ENCODE peak calls at places on chromosomes 16 and 17, in six cellular contexts. G, R, M, Z, T and L are unnamed samples.

GRCh38 chr17:3771140-3771539 is 29.8 kb downstream of the ITGAE start:
- DNase-seq in T (no peak), Z (no peak), M (no peak), G (no peak), R (no peak), L (no peak)

GRCh38 chr16:424623-425081 is 797 bp upstream of the RAB11FIP3 start:
- DNase-seq in G (no peak), M (no peak), R (no peak), T (no peak), Z (peak; percentile 30), L (no peak)

GRCh38 chr16:12802661-12803060 is 1.0 kb downstream of the CPPED1 start:
- DNase-seq in M (no peak), Z (no peak), T (no peak), G (no peak), R (no peak), L (no peak)

GRCh38 chr17:16923097-16923903 is 48.6 kb downstream of the TNFRSF13B start:
- DNase-seq in T (peak; percentile 39), G (no peak), Z (no peak), M (no peak), R (no peak), L (no peak)

GRCh38 chr16:23182675-23183485 is at the start of gene SCNN1G:
- DNase-seq in G (peak; percentile 39), R (peak; percentile 27), M (no peak), Z (no peak), T (no peak), L (no peak)

GRCh38 chr16:21950782-21951521 is 2.2 kb upstream of the UQCRC2 start:
- DNase-seq in T (no peak), G (peak; percentile 12), R (peak; percentile 14), Z (no peak), M (no peak), L (peak; percentile 18)

GRCh38 chr16:28218109-28218508 is 6.3 kb upstream of the XPO6 start:
- DNase-seq in M (no peak), G (no peak), T (no peak), R (peak; percentile 40), Z (no peak), L (peak; percentile 51)

GRCh38 chr16:14490281-14490680 is 139.8 kb downstream of the PARN start:
- DNase-seq in G (no peak), R (no peak), T (no peak), Z (no peak), M (no peak), L (no peak)

GRCh38 chr16:66619534-66620418 is 15.3 kb downstream of the CMTM3 start:
- DNase-seq in R (no peak), M (no peak), Z (no peak), T (no peak), G (peak; percentile 77), L (peak; percentile 60)

GRCh38 chr16:47719713-47720112 is 258.6 kb downstream of the PHKB start:
- DNase-seq in R (no peak), G (no peak), M (no peak), Z (no peak), T (no peak), L (no peak)

GRCh38 chr16:77541131-77541530 is 106.3 kb upstream of the ADAMTS18 start:
- DNase-seq in T (no peak), Z (no peak), G (no peak), M (no peak), R (no peak), L (no peak)

GRCh38 chr17:36715951-36716350 is 114.6 kb downstream of the MRM1 start:
- DNase-seq in R (no peak), M (no peak), G (no peak), T (no peak), Z (no peak), L (no peak)

GRCh38 chr16:56775162-56775561 is 45.2 kb downstream of the NUP93 start:
- DNase-seq in G (no peak), Z (no peak), T (no peak), R (no peak), M (no peak), L (no peak)

GRCh38 chr17:7886227-7887037 is 2.2 kb upstream of the CHD3 start:
- DNase-seq in R (no peak), G (peak; percentile 51), Z (peak; percentile 26), M (no peak), T (no peak), L (peak; percentile 21)

GRCh38 chr17:38599398-38599856 is 6.3 kb downstream of the SRCIN1 start:
- DNase-seq in T (no peak), M (no peak), G (no peak), Z (no peak), R (no peak), L (no peak)

GRCh38 chr16:65319621-65320231 is 197.9 kb upstream of the CDH11 start:
- DNase-seq in Z (no peak), M (no peak), T (no peak), G (no peak), R (no peak), L (no peak)

GRCh38 chr17:50365649-50366393 is 7.2 kb downstream of the MRPL27 start:
- DNase-seq in Z (no peak), R (no peak), G (no peak), T (no peak), M (no peak), L (no peak)

GRCh38 chr16:58937661-58938060 is 203.5 kb upstream of the GOT2 start:
- DNase-seq in G (no peak), M (no peak), Z (no peak), T (no peak), R (no peak), L (no peak)

GRCh38 chr16:52435573-52435972 is 111.4 kb downstream of the TOX3 start:
- DNase-seq in R (no peak), G (no peak), Z (no peak), M (no peak), T (no peak), L (no peak)

GRCh38 chr16:48541108-48541786 is 68.7 kb downstream of the N4BP1 start:
- DNase-seq in Z (no peak), G (no peak), R (no peak), T (no peak), M (no peak), L (no peak)

GRCh38 chr17:40480501-40481003 is 20.9 kb downstream of the TNS4 start:
- DNase-seq in G (no peak), Z (no peak), T (no peak), M (no peak), R (no peak), L (no peak)

GRCh38 chr16:31365131-31365865 is 10.3 kb downstream of the ITGAX start:
- DNase-seq in T (peak; percentile 5), R (no peak), G (no peak), Z (no peak), M (no peak), L (no peak)

GRCh38 chr17:48637323-48638260 is 11.4 kb upstream of the HOXB9 start:
- DNase-seq in Z (no peak), G (no peak), T (no peak), R (no peak), M (no peak), L (no peak)

DNA sequence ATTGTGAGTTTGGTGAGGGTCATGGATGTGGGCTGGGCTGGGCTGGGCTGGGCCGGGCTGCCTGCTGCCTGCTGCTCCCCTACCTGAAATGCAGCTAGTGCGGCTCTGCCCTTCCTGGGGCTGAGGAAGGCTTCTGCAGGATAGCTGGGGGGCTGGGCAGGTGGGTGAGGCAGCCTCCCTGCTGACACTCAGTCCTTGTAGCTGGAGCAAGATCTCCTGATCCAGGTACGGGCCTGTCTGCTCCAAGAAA is 4.7 kb downstream of the RPL13 start:
- DNase-seq in T (no peak), G (no peak), Z (no peak), M (no peak), R (peak; percentile 16), L (no peak)
- H3K27ac ChIP-seq in T (peak overlapping the region; percentile 51), G (peak overlapping the region; percentile 12), Z (no peak overlapping the region), M (peak overlapping the region; percentile 5), R (peak overlapping the region; percentile 18), L (no peak overlapping the region)

GRCh38 chr17:67478266-67479118 is 101.4 kb downstream of the PITPNC1 start:
- DNase-seq in G (no peak), M (no peak), R (no peak), Z (no peak), T (no peak), L (no peak)
- H3K27ac ChIP-seq in G (no peak overlapping the region), M (peak overlapping the region; percentile 55), R (no peak overlapping the region), Z (peak overlapping the region; percentile 22), T (no peak overlapping the region), L (peak overlapping the region; percentile 38)

GRCh38 chr17:81403671-81404534 is 8.6 kb downstream of the BAHCC1 start:
- DNase-seq in G (peak; percentile 50), Z (no peak), T (no peak), M (no peak), R (no peak), L (no peak)

GRCh38 chr17:81408049-81408448 is 12.8 kb downstream of the BAHCC1 start:
- DNase-seq in T (no peak), G (no peak), R (no peak), M (no peak), Z (no peak), L (no peak)

GRCh38 chr17:81405382-81406005 is 10.2 kb downstream of the BAHCC1 start:
- DNase-seq in G (no peak), R (no peak), T (no peak), Z (peak; percentile 86), M (no peak), L (no peak)

GRCh38 chr17:81404557-81405165 is 9.4 kb downstream of the BAHCC1 start:
- DNase-seq in Z (no peak), R (no peak), G (peak; percentile 66), T (no peak), M (no peak), L (no peak)

DNA sequence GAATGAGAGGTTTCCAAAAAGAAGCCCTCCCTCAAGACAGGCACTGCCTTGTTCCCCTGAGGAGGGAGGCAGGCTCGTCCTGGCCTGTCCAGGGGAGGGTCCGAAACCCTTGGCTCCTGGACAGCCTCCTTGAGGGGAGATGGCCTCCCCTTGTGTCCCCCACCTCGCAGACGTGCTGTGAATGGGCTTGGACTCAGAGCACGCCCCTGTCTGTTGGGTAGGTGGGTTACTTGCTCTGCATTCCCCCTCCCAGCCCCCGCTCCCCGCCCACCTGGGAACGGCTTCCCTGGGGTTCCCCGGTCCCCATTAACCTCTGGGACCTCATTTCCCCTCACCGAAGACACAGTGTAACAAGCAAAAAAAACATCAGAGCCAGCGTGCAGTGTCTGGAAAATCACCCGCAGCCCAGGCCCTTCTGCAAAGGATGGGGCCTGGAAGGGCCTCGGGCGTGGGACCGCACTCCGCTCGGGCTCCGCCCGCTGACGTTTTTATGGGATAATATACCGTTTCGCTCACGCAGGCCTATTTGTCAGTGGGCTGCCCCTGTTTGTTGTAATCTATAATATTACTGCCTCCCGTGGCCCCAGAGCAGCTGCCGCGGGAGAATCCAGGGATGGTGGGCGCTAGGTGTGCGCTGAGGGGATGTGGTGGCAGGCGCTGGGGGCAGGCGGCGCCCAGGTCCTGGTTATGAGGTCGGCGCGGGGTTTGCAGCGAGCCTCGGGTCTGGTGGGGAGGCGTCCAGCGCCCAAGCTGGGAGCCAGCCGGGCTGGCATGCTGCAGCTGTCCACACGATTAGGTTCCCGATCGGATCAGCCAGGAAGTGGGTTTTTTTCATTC is 11.1 kb downstream of the BAHCC1 start:
- DNase-seq in G (no peak), R (no peak), M (no peak), T (no peak), Z (no peak), L (no peak)
- H3K27ac ChIP-seq in G (no peak overlapping the region), R (no peak overlapping the region), M (peak overlapping the region; percentile 94), T (no peak overlapping the region), Z (peak overlapping the region; percentile 99), L (no peak overlapping the region)

DNA sequence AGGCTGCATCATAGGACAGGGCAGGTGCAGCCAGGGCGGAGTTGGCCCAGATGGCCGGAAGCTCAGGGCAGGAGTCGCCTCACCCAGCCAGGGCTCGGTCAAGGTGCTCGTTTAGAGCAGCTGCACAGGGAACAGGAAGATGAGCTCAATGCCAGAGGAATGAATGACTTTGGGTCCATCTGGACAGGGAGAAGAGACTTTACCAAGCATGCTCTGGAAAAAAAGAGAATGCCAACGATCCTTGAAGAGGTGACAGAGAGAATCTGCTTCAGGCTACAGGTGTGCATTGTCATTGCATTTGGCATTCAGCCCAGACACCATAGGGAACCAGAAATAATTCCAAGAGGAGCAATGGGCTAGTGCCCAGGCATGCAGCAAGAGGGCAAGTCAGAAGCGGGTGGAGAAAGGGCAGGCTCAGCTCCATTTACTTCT is 6.7 kb upstream of the MPP3 start:
- DNase-seq in R (no peak), G (no peak), T (no peak), M (no peak), Z (no peak), L (no peak)
- H3K27ac ChIP-seq in R (no peak overlapping the region), G (no peak overlapping the region), T (peak overlapping the region; percentile 59), M (peak overlapping the region; percentile 3), Z (no peak overlapping the region), L (no peak overlapping the region)